ENCODE peak calls at places on chromosomes 12 and 14, in six cellular contexts. One of them, this sample, is unnamed.

GRCh38 chr12:48105321-48105866 is 485 bp downstream of the SENP1 start:
- DNase-seq in left ventricle myocardium inferior: no peak
- DNase-seq in A549: peak; percentile 23
- DNase-seq in lung: no peak
- DNase-seq in heart right ventricle: no peak
- DNase-seq in suprapubic skin: no peak
- DNase-seq in this sample: peak; percentile 17

GRCh38 chr12:106125351-106126085 is 13.2 kb downstream of the NUAK1 start:
- DNase-seq in left ventricle myocardium inferior: no peak
- DNase-seq in heart right ventricle: no peak
- DNase-seq in suprapubic skin: no peak
- DNase-seq in A549: no peak
- DNase-seq in lung: no peak
- DNase-seq in this sample: no peak

GRCh38 chr12:71576546-71576945 is 87.1 kb downstream of the ZFC3H1 start:
- DNase-seq in heart right ventricle: no peak
- DNase-seq in lung: no peak
- DNase-seq in left ventricle myocardium inferior: no peak
- DNase-seq in suprapubic skin: no peak
- DNase-seq in A549: no peak
- DNase-seq in this sample: no peak

GRCh38 chr12:3119745-3120660 is 42.8 kb downstream of the TSPAN9 start:
- DNase-seq in heart right ventricle: peak; percentile 80
- DNase-seq in A549: no peak
- DNase-seq in left ventricle myocardium inferior: peak; percentile 79
- DNase-seq in suprapubic skin: no peak
- DNase-seq in lung: no peak
- DNase-seq in this sample: no peak

GRCh38 chr12:52142431-52142830 is 49.4 kb downstream of the KRT80 start:
- DNase-seq in heart right ventricle: no peak
- DNase-seq in lung: no peak
- DNase-seq in A549: no peak
- DNase-seq in left ventricle myocardium inferior: no peak
- DNase-seq in suprapubic skin: no peak
- DNase-seq in this sample: no peak

GRCh38 chr12:26122681-26123481 is 2.0 kb downstream of the BHLHE41 start:
- DNase-seq in suprapubic skin: peak; percentile 83
- DNase-seq in heart right ventricle: peak; percentile 67
- DNase-seq in A549: peak; percentile 33
- DNase-seq in lung: peak; percentile 51
- DNase-seq in left ventricle myocardium inferior: peak; percentile 63
- DNase-seq in this sample: peak; percentile 50

GRCh38 chr12:111953455-111953854 is 59.5 kb downstream of the TMEM116 start:
- DNase-seq in heart right ventricle: no peak
- DNase-seq in suprapubic skin: no peak
- DNase-seq in left ventricle myocardium inferior: no peak
- DNase-seq in A549: no peak
- DNase-seq in lung: no peak
- DNase-seq in this sample: no peak

GRCh38 chr14:24098927-24099813 is 5.1 kb downstream of the PCK2 start:
- DNase-seq in left ventricle myocardium inferior: no peak
- DNase-seq in suprapubic skin: no peak
- DNase-seq in A549: no peak
- DNase-seq in heart right ventricle: no peak
- DNase-seq in lung: no peak
- DNase-seq in this sample: no peak

GRCh38 chr12:26623136-26623535 is 209.9 kb downstream of the ITPR2 start:
- DNase-seq in heart right ventricle: no peak
- DNase-seq in left ventricle myocardium inferior: no peak
- DNase-seq in A549: no peak
- DNase-seq in lung: no peak
- DNase-seq in suprapubic skin: no peak
- DNase-seq in this sample: no peak

DNA sequence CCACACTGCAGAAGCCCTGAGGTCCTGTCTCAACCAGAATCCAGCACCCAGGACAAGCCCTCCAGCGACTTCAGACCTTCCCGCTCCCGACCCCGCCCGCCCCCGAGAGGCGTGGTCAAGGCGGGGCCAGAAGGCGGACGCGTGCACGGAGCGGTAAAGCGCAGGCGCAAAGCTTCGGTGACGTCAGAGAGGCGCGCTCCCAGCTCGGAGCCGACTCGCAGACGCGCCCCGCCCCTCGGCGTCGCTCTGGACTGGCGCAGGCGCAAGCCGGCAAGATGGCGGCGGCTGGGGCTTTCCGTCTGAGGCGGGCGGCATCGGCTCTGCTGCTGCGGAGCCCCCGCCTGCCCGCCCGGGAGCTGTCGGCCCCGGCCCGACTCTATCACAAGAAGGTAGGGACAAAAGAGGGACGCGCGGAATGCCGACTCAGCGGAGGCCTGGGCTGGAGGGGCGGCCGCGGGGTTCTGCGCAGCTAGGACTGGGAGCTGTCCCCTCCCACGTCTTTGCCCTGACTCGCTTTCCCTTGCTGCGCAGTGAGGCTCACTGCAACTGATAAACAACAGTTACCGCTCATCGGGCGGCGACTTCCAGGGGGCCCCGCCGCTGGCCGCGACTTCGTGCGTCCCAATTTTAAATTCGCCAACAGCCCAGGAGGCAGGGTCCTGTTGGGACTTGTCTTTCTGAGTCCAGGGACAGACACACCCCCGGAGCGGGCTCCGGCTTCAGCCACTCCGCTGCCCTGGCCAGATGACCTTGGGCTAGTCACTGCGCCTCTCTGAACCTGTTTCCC is at the start of gene ISCU:
- DNase-seq in lung: peak; percentile 97
- DNase-seq in heart right ventricle: peak; percentile 98
- DNase-seq in left ventricle myocardium inferior: peak; percentile 97
- DNase-seq in suprapubic skin: peak; percentile 98
- DNase-seq in A549: peak; percentile 93
- DNase-seq in this sample: peak; percentile 89
- H3K4me1 ChIP-seq in lung: peaks cover 12% of the 10 kb centered on the region
- H3K4me1 ChIP-seq in heart right ventricle: peaks cover 42% of the 10 kb centered on the region
- H3K4me1 ChIP-seq in left ventricle myocardium inferior: peaks cover 93% of the 10 kb centered on the region
- H3K4me1 ChIP-seq in suprapubic skin: peaks cover 57% of the 10 kb centered on the region
- H3K4me1 ChIP-seq in A549: peaks cover 37% of the 10 kb centered on the region
- H3K4me1 ChIP-seq in this sample: peaks cover 9% of the 10 kb centered on the region

GRCh38 chr12:107317751-107318553 is 224.6 kb upstream of the CRY1 start:
- DNase-seq in suprapubic skin: peak; percentile 88
- DNase-seq in A549: peak; percentile 95
- DNase-seq in left ventricle myocardium inferior: peak; percentile 84
- DNase-seq in lung: peak; percentile 85
- DNase-seq in heart right ventricle: peak; percentile 77
- DNase-seq in this sample: peak; percentile 72
- TF ChIP-seq CTCF in suprapubic skin: no peak
- TF ChIP-seq CTCF in A549: peak; percentile 60
- TF ChIP-seq CTCF in left ventricle myocardium inferior: no peak
- TF ChIP-seq CTCF in lung: no peak
- TF ChIP-seq CTCF in heart right ventricle: no peak
- TF ChIP-seq CTCF in this sample: peak; percentile 48

GRCh38 chr12:1920436-1920835 is 2.0 kb upstream of the CACNA2D4 start:
- DNase-seq in A549: no peak
- DNase-seq in left ventricle myocardium inferior: no peak
- DNase-seq in suprapubic skin: no peak
- DNase-seq in heart right ventricle: no peak
- DNase-seq in lung: no peak
- DNase-seq in this sample: no peak

GRCh38 chr12:1919763-1920162 is 1.3 kb upstream of the CACNA2D4 start:
- DNase-seq in A549: no peak
- DNase-seq in lung: no peak
- DNase-seq in suprapubic skin: no peak
- DNase-seq in left ventricle myocardium inferior: no peak
- DNase-seq in heart right ventricle: no peak
- DNase-seq in this sample: no peak

GRCh38 chr12:1918081-1918874 is at the start of gene CACNA2D4:
- DNase-seq in left ventricle myocardium inferior: no peak
- DNase-seq in heart right ventricle: no peak
- DNase-seq in A549: no peak
- DNase-seq in lung: peak; percentile 27
- DNase-seq in suprapubic skin: peak; percentile 65
- DNase-seq in this sample: no peak

GRCh38 chr12:1918875-1919236 is 404 bp upstream of the CACNA2D4 start:
- DNase-seq in A549: no peak
- DNase-seq in heart right ventricle: no peak
- DNase-seq in suprapubic skin: peak; percentile 76
- DNase-seq in lung: peak; percentile 21
- DNase-seq in left ventricle myocardium inferior: no peak
- DNase-seq in this sample: no peak

DNA sequence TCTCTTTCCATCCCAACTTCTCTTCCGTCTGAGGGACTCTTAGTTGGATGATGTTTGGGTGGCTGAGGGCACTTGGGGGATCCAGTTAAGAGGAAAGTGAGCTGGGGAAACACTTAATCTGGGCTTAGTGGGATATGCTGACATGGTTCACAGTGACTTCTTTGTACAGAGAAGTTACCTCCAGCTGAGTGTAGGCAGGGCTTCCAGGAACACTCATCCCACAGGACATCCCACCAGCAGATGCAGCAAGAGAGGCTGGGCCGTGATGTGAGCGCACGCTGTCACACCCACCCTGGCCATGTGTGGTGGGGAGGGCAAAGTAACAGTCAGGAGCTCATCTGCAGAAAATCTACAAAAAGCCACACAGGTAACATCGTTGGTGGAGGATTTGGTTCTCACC is 832 bp upstream of the CACNA2D4 start:
- DNase-seq in left ventricle myocardium inferior: no peak
- DNase-seq in suprapubic skin: no peak
- DNase-seq in heart right ventricle: no peak
- DNase-seq in lung: no peak
- DNase-seq in A549: no peak
- DNase-seq in this sample: no peak
- H3K4me1 ChIP-seq in left ventricle myocardium inferior: peaks cover 18% of the 10 kb centered on the region
- H3K4me1 ChIP-seq in suprapubic skin: no peaks in the 10 kb centered on the region
- H3K4me1 ChIP-seq in heart right ventricle: peaks cover 15% of the 10 kb centered on the region
- H3K4me1 ChIP-seq in lung: peaks cover 2% of the 10 kb centered on the region
- H3K4me1 ChIP-seq in A549: no peaks in the 10 kb centered on the region
- H3K4me1 ChIP-seq in this sample: no peaks in the 10 kb centered on the region

DNA sequence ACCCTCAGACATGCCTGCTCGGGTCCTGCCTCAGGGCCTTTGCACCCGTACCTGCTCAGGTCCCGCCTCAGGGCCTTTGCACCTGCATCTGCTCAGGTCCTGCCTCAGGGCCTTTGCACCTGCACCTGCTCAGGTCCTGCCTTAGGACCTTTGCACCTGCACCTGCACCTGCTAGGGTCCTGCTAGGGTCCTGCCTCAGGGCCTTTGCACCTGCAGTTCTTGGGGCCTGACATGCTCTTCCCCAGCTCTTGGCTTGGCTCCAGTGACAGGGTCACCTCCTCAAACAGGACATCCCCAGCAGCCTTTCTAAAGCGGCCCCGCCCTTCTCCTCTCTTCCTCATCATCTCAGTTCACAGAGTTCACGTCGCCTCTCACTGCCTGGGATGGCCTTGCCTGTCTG is 54.9 kb upstream of the NCOR2 start:
- DNase-seq in lung: no peak
- DNase-seq in heart right ventricle: no peak
- DNase-seq in left ventricle myocardium inferior: no peak
- DNase-seq in suprapubic skin: no peak
- DNase-seq in A549: no peak
- DNase-seq in this sample: no peak
- TF ChIP-seq CTCF in lung: no peak
- TF ChIP-seq CTCF in heart right ventricle: no peak
- TF ChIP-seq CTCF in left ventricle myocardium inferior: no peak
- TF ChIP-seq CTCF in suprapubic skin: no peak
- TF ChIP-seq CTCF in A549: no peak
- TF ChIP-seq CTCF in this sample: no peak

GRCh38 chr12:54006700-54007220 is 2.0 kb upstream of the HOXC8 start:
- DNase-seq in A549: no peak
- DNase-seq in suprapubic skin: no peak
- DNase-seq in left ventricle myocardium inferior: no peak
- DNase-seq in heart right ventricle: no peak
- DNase-seq in lung: no peak
- DNase-seq in this sample: no peak

GRCh38 chr12:54004063-54004840 is 4.3 kb downstream of the HOXC9 start:
- DNase-seq in lung: no peak
- DNase-seq in suprapubic skin: no peak
- DNase-seq in A549: no peak
- DNase-seq in left ventricle myocardium inferior: no peak
- DNase-seq in heart right ventricle: no peak
- DNase-seq in this sample: no peak

GRCh38 chr12:54004841-54005530 is 3.8 kb upstream of the HOXC8 start:
- DNase-seq in lung: no peak
- DNase-seq in left ventricle myocardium inferior: no peak
- DNase-seq in A549: no peak
- DNase-seq in suprapubic skin: no peak
- DNase-seq in heart right ventricle: no peak
- DNase-seq in this sample: no peak

GRCh38 chr12:54005853-54006699 is 2.7 kb upstream of the HOXC8 start:
- DNase-seq in left ventricle myocardium inferior: peak; percentile 87
- DNase-seq in A549: peak; percentile 82
- DNase-seq in heart right ventricle: peak; percentile 85
- DNase-seq in suprapubic skin: peak; percentile 97
- DNase-seq in lung: peak; percentile 88
- DNase-seq in this sample: peak; percentile 40

DNA sequence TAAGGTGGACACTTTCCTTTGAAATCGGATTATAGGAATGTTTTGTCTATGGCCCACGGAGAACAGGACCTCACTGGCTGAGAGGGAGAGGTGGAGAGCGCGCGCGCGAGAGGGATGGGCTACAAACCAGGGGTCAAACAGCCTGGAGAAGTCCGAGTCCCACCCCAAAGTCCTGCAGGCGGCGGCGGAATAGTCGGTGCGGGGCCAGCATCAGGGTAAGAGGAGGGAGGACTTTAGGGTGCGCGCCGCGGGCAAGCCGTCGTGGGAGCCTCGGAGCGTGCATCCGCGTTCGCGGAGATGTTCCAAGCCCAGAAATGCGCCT is 3.3 kb upstream of the HOXC8 start:
- DNase-seq in suprapubic skin: no peak
- DNase-seq in heart right ventricle: no peak
- DNase-seq in left ventricle myocardium inferior: no peak
- DNase-seq in A549: no peak
- DNase-seq in lung: no peak
- DNase-seq in this sample: no peak
- H3K4me1 ChIP-seq in suprapubic skin: peaks cover 66% of the 10 kb centered on the region
- H3K4me1 ChIP-seq in heart right ventricle: peaks cover 17% of the 10 kb centered on the region
- H3K4me1 ChIP-seq in left ventricle myocardium inferior: peaks cover 19% of the 10 kb centered on the region
- H3K4me1 ChIP-seq in A549: peaks cover 20% of the 10 kb centered on the region
- H3K4me1 ChIP-seq in lung: peaks cover 11% of the 10 kb centered on the region
- H3K4me1 ChIP-seq in this sample: peaks cover 3% of the 10 kb centered on the region

DNA sequence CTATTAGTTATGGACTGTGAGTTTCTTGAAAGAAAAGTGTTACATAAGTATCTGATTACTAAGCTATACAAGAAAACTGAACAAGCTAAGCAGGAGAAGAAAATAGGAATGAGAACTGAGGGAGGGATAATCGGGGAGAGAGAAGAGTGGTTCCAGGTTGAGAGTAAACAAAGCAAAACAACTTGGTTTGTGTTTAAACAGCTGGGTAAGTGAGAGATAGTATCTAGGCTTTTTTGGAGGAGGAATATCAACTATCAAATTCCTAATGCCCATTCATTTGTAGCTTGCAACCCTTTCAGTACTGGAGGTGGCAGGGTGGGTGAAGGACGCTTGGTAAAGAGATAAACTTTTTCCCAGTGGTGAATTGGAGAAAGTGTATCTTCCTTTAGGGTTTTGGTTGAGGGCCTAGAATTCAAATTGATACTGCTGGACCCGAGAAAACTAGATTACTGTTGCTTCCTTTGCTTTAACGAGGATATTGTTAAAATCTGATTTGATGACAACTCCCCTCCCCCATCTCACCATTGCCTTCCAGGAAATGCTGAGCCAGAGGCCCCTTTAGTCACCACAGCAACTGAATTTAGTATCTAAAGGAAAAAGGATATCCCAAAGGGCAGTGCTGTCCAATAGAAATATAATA is 2.0 kb upstream of the SLC2A3 start:
- DNase-seq in heart right ventricle: no peak
- DNase-seq in suprapubic skin: no peak
- DNase-seq in A549: peak; percentile 55
- DNase-seq in lung: no peak
- DNase-seq in left ventricle myocardium inferior: no peak
- DNase-seq in this sample: no peak
- TF ChIP-seq CTCF in heart right ventricle: peak; percentile 29
- TF ChIP-seq CTCF in suprapubic skin: no peak
- TF ChIP-seq CTCF in A549: peak; percentile 10
- TF ChIP-seq CTCF in lung: no peak
- TF ChIP-seq CTCF in left ventricle myocardium inferior: no peak
- TF ChIP-seq CTCF in this sample: no peak

This sample was measured in foreskin keratinocyte.